ENCODE peak calls at places on chromosome 10, in six cellular contexts. N is activated naive CD4-positive, alpha-beta T cell; C is NT2/D1; Q is amniotic epithelial cell; W is psoas muscle; R is fibroblast of pulmonary artery. D is an unnamed sample.

GRCh38 chr10:77827383-77827782 is 99.2 kb downstream of the DLG5 start:
- DNase-seq in N (no peak), C (no peak), Q (no peak), W (no peak), R (no peak), D (no peak)

GRCh38 chr10:33193867-33194521 is 140.5 kb downstream of the NRP1 start:
- DNase-seq in N (no peak), C (no peak), Q (peak; percentile 65), W (no peak), R (peak; percentile 69), D (peak; percentile 67)

GRCh38 chr10:4316166-4316810 is 509.7 kb upstream of the AKR1E2 start:
- DNase-seq in N (no peak), C (no peak), Q (peak; percentile 9), W (peak; percentile 29), R (peak; percentile 80), D (peak; percentile 95)

GRCh38 chr10:997266-998022 is 9.2 kb downstream of the GTPBP4 start:
- DNase-seq in N (no peak), C (no peak), Q (no peak), W (no peak), R (no peak), D (no peak)

GRCh38 chr10:43294241-43294658 is 27.4 kb upstream of the RASGEF1A start:
- DNase-seq in N (no peak), C (no peak), Q (no peak), W (no peak), R (no peak), D (no peak)

GRCh38 chr10:70494536-70494935 is 16.0 kb downstream of the PALD1 start:
- DNase-seq in N (no peak), C (no peak), Q (no peak), W (no peak), R (no peak), D (peak; percentile 17)

GRCh38 chr10:51530540-51530939 is 168.9 kb downstream of the CSTF2T start:
- DNase-seq in N (no peak), C (no peak), Q (no peak), W (no peak), R (no peak), D (no peak)

GRCh38 chr10:3228610-3228945 is 56.0 kb upstream of the PITRM1 start:
- DNase-seq in N (no peak), C (no peak), Q (no peak), W (no peak), R (no peak), D (no peak)

GRCh38 chr10:73908853-73909611 is 1.9 kb upstream of the PLAU start:
- DNase-seq in N (no peak), C (no peak), Q (peak; percentile 96), W (no peak), R (peak; percentile 95), D (peak; percentile 100)

GRCh38 chr10:116721991-116722392 is 20.4 kb downstream of the HSPA12A start:
- DNase-seq in N (no peak), C (no peak), Q (peak; percentile 69), W (no peak), R (peak; percentile 21), D (no peak)

GRCh38 chr10:134743-135600 is at the start of gene ZMYND11:
- DNase-seq in N (peak; percentile 58), C (no peak), Q (peak; percentile 51), W (peak; percentile 77), R (peak; percentile 55), D (peak; percentile 61)

GRCh38 chr10:43372751-43373445 is 1.5 kb downstream of the FXYD4 start:
- DNase-seq in N (no peak), C (no peak), Q (no peak), W (no peak), R (no peak), D (no peak)

GRCh38 chr10:131648386-131649020 is 252.3 kb upstream of the PPP2R2D start:
- DNase-seq in N (no peak), C (no peak), Q (no peak), W (no peak), R (no peak), D (no peak)

GRCh38 chr10:18104223-18104872 is 35.9 kb upstream of the CACNB2 start:
- DNase-seq in N (peak; percentile 1), C (peak; percentile 8), Q (peak; percentile 36), W (peak; percentile 29), R (peak; percentile 60), D (peak; percentile 40)

GRCh38 chr10:119190353-119190752 is 11.7 kb upstream of the PRDX3 start:
- DNase-seq in N (no peak), C (no peak), Q (peak; percentile 100), W (no peak), R (peak; percentile 95), D (peak; percentile 97)

GRCh38 chr10:90732581-90732980 is 125.3 kb downstream of the HTR7 start:
- DNase-seq in N (no peak), C (no peak), Q (no peak), W (no peak), R (no peak), D (no peak)

GRCh38 chr10:49044293-49045217 is 70.8 kb downstream of the VSTM4 start:
- DNase-seq in N (no peak), C (no peak), Q (no peak), W (no peak), R (no peak), D (no peak)

GRCh38 chr10:118871244-118871865 is 116.6 kb upstream of the CACUL1 start:
- DNase-seq in N (no peak), C (no peak), Q (peak; percentile 83), W (no peak), R (no peak), D (peak; percentile 19)

GRCh38 chr10:103448751-103449150 is 3.4 kb downstream of the CALHM2 start:
- DNase-seq in N (no peak), C (no peak), Q (peak; percentile 81), W (peak; percentile 82), R (peak; percentile 80), D (peak; percentile 90)

GRCh38 chr10:119595134-119595714 is 1.5 kb downstream of the TIAL1 start:
- DNase-seq in N (no peak), C (no peak), Q (peak; percentile 61), W (no peak), R (peak; percentile 49), D (peak; percentile 62)

GRCh38 chr10:31099101-31099500 is 67.4 kb upstream of the ZNF438 start:
- DNase-seq in N (no peak), C (no peak), Q (no peak), W (no peak), R (no peak), D (no peak)

GRCh38 chr10:72316748-72317435 is 37.8 kb downstream of the DNAJB12 start:
- DNase-seq in N (peak; percentile 57), C (no peak), Q (no peak), W (peak; percentile 73), R (no peak), D (no peak)

GRCh38 chr10:31018977-31019376 is 12.7 kb downstream of the ZNF438 start:
- DNase-seq in N (no peak), C (no peak), Q (no peak), W (no peak), R (no peak), D (no peak)

GRCh38 chr10:132692311-132692710 is 93.6 kb downstream of the NKX6-2 start:
- DNase-seq in N (no peak), C (no peak), Q (no peak), W (no peak), R (peak; percentile 10), D (no peak)

GRCh38 chr10:76984559-76985443 is 652.8 kb downstream of the KCNMA1 start:
- DNase-seq in N (peak; percentile 60), C (peak; percentile 66), Q (peak; percentile 75), W (peak; percentile 56), R (peak; percentile 77), D (peak; percentile 61)

GRCh38 chr10:131201741-131202515 is 109.6 kb downstream of the TCERG1L start:
- DNase-seq in N (no peak), C (no peak), Q (no peak), W (no peak), R (no peak), D (no peak)

GRCh38 chr10:35136263-35136815 is 9.7 kb downstream of the CREM start:
- DNase-seq in N (no peak), C (no peak), Q (no peak), W (no peak), R (no peak), D (no peak)

GRCh38 chr10:7787150-7787856 is 490 bp downstream of the KIN start:
- DNase-seq in N (no peak), C (no peak), Q (peak; percentile 29), W (no peak), R (no peak), D (peak; percentile 21)

D was measured in EL.